ENCODE peak calls at places on chromosomes 11 and 22, in eight cellular contexts. S, P, H, Q, U, I, T and B are unnamed samples.

GRCh38 chr11:44931466-44931865 is 19.2 kb downstream of the TP53I11 start:
- DNase-seq in T (no peak), P (no peak), S (no peak), Q (no peak), I (no peak), H (no peak), U (no peak), B (no peak)

GRCh38 chr11:114799524-114799923 is 121.2 kb downstream of the NXPE2 start:
- DNase-seq in S (no peak), H (no peak), T (no peak), U (no peak), P (no peak), Q (no peak), I (no peak), B (no peak)

GRCh38 chr11:105489431-105489830 is 120.4 kb upstream of the GRIA4 start:
- DNase-seq in U (no peak), I (no peak), S (peak), P (no peak), Q (no peak), T (no peak), H (no peak), B (peak)

GRCh38 chr22:23574877-23575276 is 5.2 kb downstream of the IGLL1 start:
- DNase-seq in Q (no peak), P (no peak), U (no peak), I (no peak), H (no peak), S (no peak), T (no peak), B (no peak)

GRCh38 chr22:30867746-30868662 is 100.6 kb downstream of the MORC2 start:
- DNase-seq in U (no peak), Q (no peak), H (no peak), S (no peak), P (no peak), I (no peak), T (no peak), B (no peak)

GRCh38 chr11:43687120-43687791 is 6.7 kb downstream of the HSD17B12 start:
- DNase-seq in I (no peak), Q (no peak), H (no peak), P (no peak), U (no peak), S (peak), T (no peak), B (peak)

GRCh38 chr22:37050913-37051628 is 471 bp upstream of the KCTD17 start:
- DNase-seq in H (no peak), I (no peak), T (no peak), S (no peak), U (no peak), P (no peak), Q (no peak), B (no peak)

GRCh38 chr11:36885154-36885553 is 287.1 kb upstream of the RAG2 start:
- DNase-seq in U (no peak), Q (no peak), T (no peak), P (no peak), I (no peak), H (no peak), S (no peak), B (no peak)

GRCh38 chr11:746289-747175 is 732 bp upstream of the TALDO1 start:
- DNase-seq in Q (no peak), U (no peak), S (peak), P (no peak), I (no peak), H (peak), T (no peak), B (peak)

GRCh38 chr11:14308114-14308896 is 50.7 kb downstream of the RRAS2 start:
- DNase-seq in P (no peak), Q (no peak), T (no peak), H (peak), I (no peak), U (no peak), S (peak), B (peak)

GRCh38 chr11:110531056-110531756 is 101.5 kb downstream of the FDX1 start:
- DNase-seq in H (no peak), T (no peak), Q (no peak), U (no peak), I (no peak), P (no peak), S (no peak), B (no peak)

GRCh38 chr11:126718319-126718718 is 282.3 kb downstream of the KIRREL3 start:
- DNase-seq in U (no peak), P (no peak), H (peak), T (no peak), Q (peak), I (no peak), S (peak), B (no peak)

GRCh38 chr11:46055371-46055770 is 65.9 kb downstream of the PHF21A start:
- DNase-seq in U (no peak), Q (no peak), I (no peak), S (peak), P (no peak), H (peak), T (no peak), B (peak)

GRCh38 chr11:31809543-31809856 is 1.6 kb downstream of the PAX6 start:
- DNase-seq in Q (no peak), H (no peak), U (no peak), S (no peak), I (no peak), P (no peak), T (no peak), B (no peak)

GRCh38 chr11:27648840-27649239 is 51.4 kb downstream of the BDNF start:
- DNase-seq in H (no peak), Q (no peak), U (no peak), P (no peak), I (no peak), T (no peak), S (no peak), B (peak)

GRCh38 chr11:60204922-60205321 is 22.0 kb upstream of the MS4A6A start:
- DNase-seq in Q (no peak), I (no peak), H (no peak), T (no peak), P (no peak), S (no peak), U (no peak), B (no peak)

GRCh38 chr11:27211370-27212127 is 151.5 kb downstream of the CCDC34 start:
- DNase-seq in U (no peak), I (peak), Q (no peak), T (no peak), P (no peak), H (no peak), S (no peak), B (no peak)

GRCh38 chr11:88338223-88338661 is 706 bp upstream of the CTSC start:
- DNase-seq in H (peak), Q (no peak), P (peak), S (peak), U (peak), I (peak), T (no peak), B (peak)

GRCh38 chr11:65870706-65871681 is 1.6 kb downstream of the EFEMP2 start:
- DNase-seq in P (no peak), H (no peak), S (no peak), Q (no peak), U (no peak), T (no peak), I (no peak), B (peak)

GRCh38 chr11:68302256-68303054 is 9.9 kb upstream of the LRP5 start:
- DNase-seq in Q (no peak), S (peak), H (peak), P (no peak), I (no peak), T (no peak), U (no peak), B (peak)

GRCh38 chr22:50674127-50674493 is 1.5 kb downstream of the SHANK3 start:
- DNase-seq in T (no peak), S (no peak), Q (no peak), P (no peak), I (no peak), H (peak), U (no peak), B (no peak)

GRCh38 chr11:58844600-58844999 is at the start of gene GLYATL2:
- DNase-seq in Q (no peak), P (no peak), H (no peak), S (no peak), T (no peak), U (no peak), I (no peak), B (no peak)

GRCh38 chr11:121931748-121932352 is 184.2 kb downstream of the BLID start:
- DNase-seq in Q (no peak), S (no peak), T (no peak), U (no peak), P (no peak), H (peak), I (no peak), B (no peak)

GRCh38 chr11:129544691-129545090 is 169.0 kb downstream of the BARX2 start:
- DNase-seq in I (no peak), Q (no peak), H (no peak), P (no peak), T (no peak), S (no peak), U (no peak), B (no peak)

GRCh38 chr11:47507016-47507631 is 45.8 kb downstream of the CELF1 start:
- DNase-seq in I (no peak), P (no peak), H (peak), T (no peak), Q (no peak), S (no peak), U (no peak), B (no peak)

GRCh38 chr22:27105142-27106025 is 448.0 kb downstream of the MIAT start:
- DNase-seq in H (peak), T (no peak), U (no peak), I (no peak), S (peak), Q (no peak), P (no peak), B (peak)

GRCh38 chr22:49460662-49461371 is 366.9 kb downstream of the BRD1 start:
- DNase-seq in T (no peak), S (no peak), Q (peak), H (no peak), U (no peak), I (no peak), P (no peak), B (no peak)

GRCh38 chr22:41906822-41907221 is 8.1 kb downstream of the SHISA8 start:
- DNase-seq in T (no peak), S (no peak), U (no peak), I (no peak), Q (no peak), P (no peak), H (no peak), B (no peak)

GRCh38 chr22:35966314-35967045 is 62.1 kb downstream of the RBFOX2 start:
- DNase-seq in S (no peak), T (no peak), U (no peak), H (peak), Q (no peak), P (no peak), I (no peak), B (no peak)

GRCh38 chr11:117918366-117919255 is 10.6 kb downstream of the TMPRSS13 start:
- DNase-seq in S (no peak), T (no peak), I (no peak), U (no peak), P (peak), Q (no peak), H (no peak), B (no peak)

GRCh38 chr11:15775051-15775541 is 581.2 kb downstream of the SOX6 start:
- DNase-seq in I (no peak), Q (no peak), S (peak), P (no peak), H (no peak), U (no peak), T (no peak), B (peak)

GRCh38 chr11:93198221-93198650 is 445 bp upstream of the SLC36A4 start:
- DNase-seq in S (peak), Q (no peak), P (no peak), U (no peak), H (peak), T (no peak), I (no peak), B (peak)

GRCh38 chr11:108609681-108610080 is 16.1 kb upstream of the EXPH5 start:
- DNase-seq in H (peak), T (no peak), Q (no peak), S (peak), U (no peak), P (no peak), I (no peak), B (peak)

GRCh38 chr11:68524681-68525080 is 64.1 kb downstream of the PPP6R3 start:
- DNase-seq in U (no peak), P (no peak), I (no peak), H (no peak), Q (no peak), T (no peak), S (no peak), B (no peak)

GRCh38 chr22:49393526-49393925 is 434.1 kb downstream of the BRD1 start:
- DNase-seq in I (no peak), U (no peak), S (no peak), H (no peak), P (no peak), T (no peak), Q (no peak), B (no peak)

GRCh38 chr11:64373598-64373974 is 14.6 kb downstream of the RPS6KA4 start:
- DNase-seq in T (no peak), H (no peak), S (no peak), I (no peak), P (no peak), U (no peak), Q (no peak), B (no peak)

GRCh38 chr22:39220450-39220849 is 24.3 kb downstream of the PDGFB start:
- DNase-seq in Q (no peak), S (no peak), P (no peak), T (no peak), I (no peak), H (no peak), U (no peak), B (no peak)

GRCh38 chr11:10436224-10436623 is 18.8 kb upstream of the AMPD3 start:
- DNase-seq in I (no peak), U (no peak), P (no peak), H (no peak), T (no peak), S (no peak), Q (no peak), B (no peak)

GRCh38 chr11:62546244-62546936 is at the start of gene AHNAK:
- DNase-seq in P (peak), S (peak), T (no peak), U (peak), Q (no peak), I (peak), H (peak), B (peak)